ENCODE peak calls at places on chromosomes 1 and 21, in eight cellular contexts. T is cardiac muscle cell, B is pancreas, A is PC-9, E is left ventricle myocardium inferior, K is aorta, L is thoracic aorta, Z is IMR-90. R is an unnamed sample. For H3K4me1, the result is how much of the 10 kb centered on the place peaks cover.

GRCh38 chr1:226034482-226034881 is 28.0 kb upstream of the H3-3A start:
- DNase-seq in B (peak), L (peak), A (no peak), T (peak), K (peak), E (peak), Z (peak), R (peak)

GRCh38 chr1:13930151-13930550 is 230.2 kb downstream of the PRDM2 start:
- DNase-seq in K (no peak), T (no peak), L (no peak), E (no peak), Z (no peak), B (no peak), A (no peak), R (no peak)

GRCh38 chr1:228798047-228798446 is 62.8 kb downstream of the RHOU start:
- DNase-seq in E (no peak), K (no peak), T (peak), Z (no peak), B (no peak), L (no peak), A (no peak), R (no peak)

GRCh38 chr1:204390731-204391466 is 20.7 kb downstream of the PPP1R15B start:
- DNase-seq in A (no peak), B (no peak), E (no peak), Z (peak), L (no peak), T (peak), K (no peak), R (no peak)

GRCh38 chr1:115190766-115191165 is 101.5 kb upstream of the TSPAN2 start:
- DNase-seq in T (no peak), K (no peak), L (no peak), A (no peak), E (no peak), B (no peak), Z (peak), R (no peak)

GRCh38 chr1:95916616-95917015 is 682.6 kb downstream of the RWDD3 start:
- DNase-seq in E (no peak), T (peak), Z (peak), B (no peak), K (no peak), A (no peak), L (no peak), R (no peak)

GRCh38 chr1:24635195-24635843 is 7.8 kb upstream of the SRRM1 start:
- DNase-seq in A (no peak), Z (peak), T (peak), E (no peak), L (no peak), B (no peak), K (no peak), R (no peak)

GRCh38 chr1:86845514-86845913 is 68.4 kb downstream of the SELENOF start:
- DNase-seq in E (no peak), A (no peak), B (no peak), T (no peak), K (no peak), Z (no peak), L (no peak), R (no peak)

GRCh38 chr1:198699167-198700015 is 60.6 kb downstream of the PTPRC start:
- DNase-seq in L (no peak), B (peak), Z (peak), K (peak), E (no peak), T (peak), A (peak), R (peak)

GRCh38 chr1:107942829-107943228 is 22.2 kb downstream of the VAV3 start:
- DNase-seq in L (no peak), K (no peak), B (no peak), Z (no peak), A (no peak), T (no peak), E (no peak), R (no peak)

GRCh38 chr1:107939256-107939655 is 25.7 kb downstream of the VAV3 start:
- DNase-seq in Z (no peak), B (no peak), E (no peak), A (no peak), L (no peak), K (no peak), T (no peak), R (no peak)

GRCh38 chr1:107936498-107937481 is 28.2 kb downstream of the VAV3 start:
- DNase-seq in K (no peak), Z (peak), L (no peak), E (no peak), A (peak), T (peak), B (no peak), R (no peak)

GRCh38 chr1:107941123-107941522 is 23.9 kb downstream of the VAV3 start:
- DNase-seq in B (no peak), L (no peak), K (peak), A (no peak), Z (no peak), T (peak), E (no peak), R (no peak)

GRCh38 chr1:107940178-107940577 is 24.8 kb downstream of the VAV3 start:
- DNase-seq in A (no peak), K (no peak), Z (no peak), B (no peak), L (no peak), E (no peak), T (no peak), R (no peak)
- H3K4me1 ChIP-seq in A (under half), K (under half), Z (under half), B (under half), L (under half), E (under half), T (under half), R (under half)

GRCh38 chr1:10772711-10773110 is 23.7 kb downstream of the CASZ1 start:
- DNase-seq in A (no peak), B (no peak), L (no peak), Z (no peak), E (no peak), K (no peak), T (no peak), R (no peak)
- H3K4me1 ChIP-seq in A (under half), B (under half), L (under half), Z (under half), E (half or more), K (under half), T (under half), R (under half)

GRCh38 chr1:40381268-40382109 is 8.0 kb downstream of the SMAP2 start:
- DNase-seq in K (no peak), T (no peak), E (no peak), A (no peak), B (no peak), Z (no peak), L (no peak), R (no peak)
- H3K4me1 ChIP-seq in K (under half), T (under half), E (half or more), A (under half), B (half or more), Z (under half), L (under half), R (half or more)

GRCh38 chr21:38284221-38284620 is 27.4 kb downstream of the KCNJ15 start:
- DNase-seq in E (no peak), L (no peak), K (no peak), A (no peak), Z (no peak), T (no peak), B (no peak), R (no peak)

GRCh38 chr21:38282921-38283320 is 26.1 kb downstream of the KCNJ15 start:
- DNase-seq in E (no peak), L (no peak), K (no peak), Z (peak), B (no peak), A (no peak), T (peak), R (no peak)

GRCh38 chr21:38290809-38291208 is 34.0 kb downstream of the KCNJ15 start:
- DNase-seq in Z (no peak), E (no peak), B (no peak), T (no peak), L (no peak), K (no peak), A (no peak), R (no peak)

GRCh38 chr21:38289697-38290096 is 32.9 kb downstream of the KCNJ15 start:
- DNase-seq in L (no peak), T (peak), E (no peak), A (no peak), K (peak), B (peak), Z (peak), R (no peak)

GRCh38 chr21:38286739-38287426 is 30.1 kb downstream of the KCNJ15 start:
- DNase-seq in K (no peak), T (no peak), L (no peak), A (no peak), E (no peak), B (no peak), Z (no peak), R (no peak)
- H3K4me1 ChIP-seq in K (under half), T (under half), L (under half), A (under half), E (under half), B (under half), Z (under half), R (under half)

GRCh38 chr1:12475947-12476346 is 142.1 kb downstream of the DHRS3 start:
- DNase-seq in B (no peak), T (peak), E (no peak), K (no peak), A (no peak), L (no peak), Z (peak), R (no peak)

GRCh38 chr1:12472410-12472797 is 145.6 kb downstream of the DHRS3 start:
- DNase-seq in E (no peak), A (no peak), L (no peak), B (no peak), K (no peak), Z (no peak), T (no peak), R (no peak)

GRCh38 chr1:12475158-12475934 is 142.7 kb downstream of the DHRS3 start:
- DNase-seq in Z (no peak), T (no peak), A (no peak), K (no peak), L (no peak), E (no peak), B (peak), R (no peak)

GRCh38 chr1:12472798-12473551 is 145.0 kb downstream of the DHRS3 start:
- DNase-seq in T (no peak), Z (no peak), K (peak), E (no peak), A (no peak), L (no peak), B (no peak), R (no peak)

DNA sequence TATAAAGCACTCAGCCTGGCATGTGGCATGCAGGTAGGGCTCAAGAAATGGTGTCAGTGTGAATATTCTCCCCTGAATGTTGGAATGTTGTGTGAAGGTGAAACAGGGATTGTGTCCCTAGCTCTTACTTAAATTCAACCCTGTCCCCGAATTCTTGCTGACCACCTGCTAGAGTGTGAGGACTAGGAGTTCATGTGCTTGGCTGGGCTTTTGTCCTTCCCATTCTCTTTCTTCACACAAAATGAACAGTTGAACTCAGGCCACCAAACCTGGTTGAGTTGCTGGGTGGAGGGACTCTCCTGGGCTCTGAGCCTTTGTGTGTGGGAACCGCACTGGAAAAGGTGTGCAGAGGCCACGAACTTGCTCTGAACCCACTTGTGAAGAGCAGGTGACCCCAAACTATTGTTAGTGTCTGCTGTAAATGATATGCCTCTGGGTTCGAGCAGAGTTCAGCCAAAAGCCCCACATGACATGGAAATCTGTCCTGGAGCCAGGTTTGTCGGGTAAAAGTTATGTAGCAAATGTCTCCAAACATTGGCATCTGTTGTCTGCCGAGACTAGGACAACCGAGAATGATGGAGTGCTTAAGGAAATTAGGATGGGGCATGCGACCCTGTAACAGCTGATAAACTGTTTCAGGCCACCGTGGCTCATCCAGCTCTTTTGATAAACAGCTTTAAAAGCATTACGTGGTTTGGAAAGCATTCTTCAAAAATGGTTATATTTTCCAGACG is 144.2 kb downstream of the DHRS3 start:
- DNase-seq in B (no peak), L (no peak), E (peak), T (no peak), K (no peak), A (no peak), Z (peak), R (peak)
- H3K4me1 ChIP-seq in B (half or more), L (half or more), E (half or more), T (half or more), K (under half), A (under half), Z (under half), R (half or more)

R was measured in right lobe of liver.